ENCODE peak calls at places on chromosomes 5 and 9, in ten cellular contexts. I, C, S, F, Y, X, K, B, V and O are unnamed samples.

GRCh38 chr5:128097224-128097623 is 13.7 kb downstream of the SLC12A2 start:
- DNase-seq in I (no peak), K (no peak), V (no peak), F (no peak), B (no peak), X (no peak), Y (no peak), C (no peak), S (no peak), O (no peak)

GRCh38 chr5:161098516-161098915 is 246.5 kb upstream of the ATP10B start:
- DNase-seq in B (no peak), F (no peak), Y (no peak), S (no peak), V (no peak), I (no peak), X (no peak), C (no peak), K (no peak), O (no peak)

GRCh38 chr5:175853573-175854230 is 17.7 kb upstream of the CPLX2 start:
- DNase-seq in F (no peak), K (no peak), Y (peak; percentile 82), V (no peak), I (no peak), X (peak; percentile 73), S (no peak), C (no peak), B (no peak), O (peak; percentile 80)

GRCh38 chr5:97096096-97096648 is 46.2 kb downstream of the LIX1 start:
- DNase-seq in V (no peak), K (no peak), X (no peak), Y (no peak), C (peak; percentile 64), S (no peak), B (no peak), F (no peak), I (no peak), O (no peak)

GRCh38 chr5:17157294-17157693 is 60.1 kb upstream of the BASP1 start:
- DNase-seq in X (no peak), B (no peak), F (peak; percentile 59), K (no peak), Y (no peak), V (no peak), S (no peak), C (peak; percentile 45), I (no peak), O (no peak)

GRCh38 chr5:158992104-158992740 is 107.5 kb downstream of the EBF1 start:
- DNase-seq in I (no peak), F (no peak), K (no peak), X (no peak), C (no peak), S (no peak), Y (no peak), B (no peak), V (no peak), O (no peak)

GRCh38 chr5:113340537-113340936 is 94.3 kb downstream of the TSSK1B start:
- DNase-seq in Y (no peak), C (no peak), F (no peak), I (peak; percentile 46), X (peak; percentile 50), K (no peak), V (no peak), S (no peak), B (no peak), O (no peak)

GRCh38 chr9:138010861-138011260 is 133.3 kb downstream of the CACNA1B start:
- DNase-seq in Y (peak; percentile 48), I (no peak), F (no peak), X (no peak), K (no peak), C (no peak), B (no peak), S (no peak), V (no peak), O (peak; percentile 64)

GRCh38 chr5:88862547-88863175 is 20.3 kb downstream of the MEF2C start:
- DNase-seq in X (no peak), F (no peak), V (no peak), Y (no peak), C (no peak), I (no peak), K (no peak), B (no peak), S (no peak), O (no peak)

GRCh38 chr5:1268666-1269065 is 26.2 kb downstream of the TERT start:
- DNase-seq in K (no peak), S (no peak), C (no peak), F (no peak), I (no peak), Y (no peak), B (no peak), X (no peak), V (no peak), O (no peak)

GRCh38 chr9:27467486-27467885 is 56.6 kb upstream of the IFNK start:
- DNase-seq in S (no peak), V (no peak), K (no peak), X (no peak), B (no peak), Y (no peak), F (no peak), I (no peak), C (no peak), O (no peak)

GRCh38 chr9:89610391-89610925 is 5.6 kb downstream of the GADD45G start:
- DNase-seq in I (no peak), F (no peak), S (no peak), X (no peak), B (no peak), C (no peak), V (no peak), Y (peak; percentile 12), K (no peak), O (no peak)

GRCh38 chr5:59337240-59337639 is 556.3 kb downstream of the PDE4D start:
- DNase-seq in F (no peak), S (no peak), B (no peak), I (no peak), X (no peak), K (no peak), Y (no peak), C (no peak), V (no peak), O (no peak)

GRCh38 chr9:114099523-114100270 is 605 bp upstream of the KIF12 start:
- DNase-seq in V (no peak), F (no peak), Y (peak; percentile 38), K (no peak), X (peak; percentile 15), B (no peak), C (no peak), I (no peak), S (no peak), O (no peak)

GRCh38 chr9:69153707-69154521 is 20.2 kb upstream of the TJP2 start:
- DNase-seq in Y (no peak), B (no peak), C (no peak), F (no peak), K (peak; percentile 26), S (no peak), V (no peak), I (no peak), X (no peak), O (peak; percentile 64)

DNA sequence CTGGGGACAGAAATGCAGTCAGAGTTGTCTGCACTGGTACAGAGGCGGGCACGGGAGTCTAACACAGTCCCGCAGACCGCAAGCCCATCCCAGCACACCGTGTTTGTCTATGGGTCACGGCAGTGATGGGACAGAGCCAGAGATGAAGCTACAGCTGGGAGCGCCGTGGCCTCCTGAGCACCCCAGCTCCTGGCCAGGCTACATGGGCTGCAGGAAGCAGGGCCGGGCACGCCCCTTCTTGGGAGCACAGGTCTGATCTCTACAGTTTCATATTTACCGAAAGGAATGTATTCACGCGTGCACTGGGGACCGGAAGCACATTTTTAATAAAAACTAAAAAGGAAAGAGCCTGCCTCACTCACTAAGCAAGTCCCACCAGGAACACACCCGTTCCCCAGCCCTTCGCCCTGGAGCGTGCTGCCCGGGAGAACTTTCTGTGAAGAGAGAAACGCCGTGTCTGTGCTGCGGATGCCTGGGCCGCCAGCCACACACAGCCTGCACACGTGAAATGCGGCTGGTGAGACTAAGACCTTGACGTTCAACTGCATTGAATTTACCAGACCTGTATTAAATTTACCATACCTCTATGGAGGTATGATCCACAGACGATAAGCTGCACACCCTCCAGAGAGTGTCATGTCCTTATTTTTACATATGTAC is 81.1 kb downstream of the VAV2 start:
- DNase-seq in S (no peak), C (no peak), I (no peak), Y (no peak), F (no peak), K (no peak), B (no peak), V (no peak), X (no peak), O (no peak)
- H3K27ac ChIP-seq in S (no peak overlapping the region), C (no peak overlapping the region), I (no peak overlapping the region), Y (no peak overlapping the region), F (no peak overlapping the region), K (no peak overlapping the region), B (peak overlapping the region; percentile 11), V (no peak overlapping the region), X (no peak overlapping the region), O (no peak overlapping the region)

GRCh38 chr9:86645303-86645702 is 291.1 kb upstream of the TUT7 start:
- DNase-seq in B (no peak), X (no peak), Y (no peak), S (no peak), V (no peak), K (peak; percentile 45), I (peak; percentile 52), C (no peak), F (no peak), O (no peak)
- H3K27ac ChIP-seq in B (no peak overlapping the region), X (no peak overlapping the region), Y (no peak overlapping the region), S (no peak overlapping the region), V (peak overlapping the region; percentile 14), K (no peak overlapping the region), I (no peak overlapping the region), C (no peak overlapping the region), F (no peak overlapping the region), O (no peak overlapping the region)

GRCh38 chr5:3214838-3215374 is 380.7 kb upstream of the IRX1 start:
- DNase-seq in F (no peak), K (no peak), X (no peak), C (no peak), B (no peak), Y (no peak), S (no peak), I (no peak), V (no peak), O (no peak)
- H3K27ac ChIP-seq in F (no peak overlapping the region), K (no peak overlapping the region), X (no peak overlapping the region), C (no peak overlapping the region), B (no peak overlapping the region), Y (no peak overlapping the region), S (no peak overlapping the region), I (no peak overlapping the region), V (no peak overlapping the region), O (no peak overlapping the region)

DNA sequence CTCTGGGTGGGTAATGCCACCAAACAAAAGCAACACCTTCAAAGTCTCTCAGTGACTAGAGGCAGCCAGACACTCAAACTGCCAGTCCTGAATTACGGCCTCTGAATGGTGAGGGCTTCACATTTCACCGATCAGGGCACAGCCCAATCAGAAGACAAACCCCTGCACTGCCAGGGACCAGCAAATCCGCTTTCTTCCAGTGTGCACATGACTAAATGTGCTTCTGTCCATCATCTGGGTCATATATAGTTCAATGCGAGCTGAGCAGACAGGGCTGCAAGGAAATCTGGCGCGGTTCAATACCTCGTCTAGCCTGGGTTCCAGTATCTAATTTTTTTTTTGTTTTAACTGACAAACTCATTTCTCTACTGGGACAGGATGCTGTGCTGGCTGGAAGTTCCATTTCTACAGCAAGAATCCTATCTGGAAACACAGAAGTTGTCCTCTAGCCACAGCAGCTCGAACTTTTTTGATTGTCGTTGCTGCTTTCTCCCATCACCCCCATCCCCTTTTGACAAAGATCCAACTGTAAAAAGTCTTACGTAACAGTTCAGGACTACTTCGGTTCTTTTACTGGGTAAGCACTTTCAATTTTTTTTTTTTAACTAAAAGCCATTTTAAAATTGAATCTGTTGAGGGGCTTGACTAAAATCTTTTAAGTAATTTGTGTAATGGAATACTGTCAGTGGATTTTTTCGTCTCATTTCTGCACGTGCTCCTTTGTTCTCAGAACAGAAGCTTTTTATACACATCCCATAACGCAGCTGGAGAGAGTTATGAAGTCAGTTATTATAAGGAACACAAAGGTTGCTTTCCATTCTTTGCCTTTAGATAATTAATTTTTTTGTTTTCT is 112.7 kb downstream of the NR6A1 start:
- DNase-seq in C (peak; percentile 98), V (no peak), Y (peak; percentile 74), S (peak; percentile 73), X (peak; percentile 78), I (peak; percentile 55), K (peak; percentile 83), F (peak; percentile 97), B (peak; percentile 87), O (no peak)
- H3K27ac ChIP-seq in C (peak overlapping the region; percentile 98), V (peak overlapping the region; percentile 75), Y (peak overlapping the region; percentile 90), S (peak overlapping the region; percentile 90), X (peak overlapping the region; percentile 67), I (peak overlapping the region; percentile 52), K (no peak overlapping the region), F (peak overlapping the region; percentile 95), B (peak overlapping the region; percentile 89), O (peak overlapping the region; percentile 77)